ENCODE peak calls at places on chromosome 2, in nine cellular contexts. C is HEK293T, Q is endothelial cell of umbilical vein, I is non-pigmented ciliary epithelial cell, A is cardiac muscle cell, J is lower lobe of right lung, S is RWPE1, P is iPS-NIHi11, Z is A549. U is an unnamed sample.

GRCh38 chr2:172208881-172209325 is 106.2 kb upstream of the DLX2 start:
- DNase-seq in C (no peak), I (no peak), S (peak; percentile 52), J (no peak), Q (peak; percentile 58), A (peak; percentile 57), Z (no peak), P (no peak), U (no peak)

GRCh38 chr2:16482485-16482884 is 183.1 kb downstream of the CYRIA start:
- DNase-seq in I (no peak), Z (no peak), A (no peak), Q (no peak), C (no peak), S (no peak), P (no peak), J (no peak), U (no peak)

GRCh38 chr2:128487650-128488387 is 169.2 kb upstream of the HS6ST1 start:
- DNase-seq in Z (no peak), Q (no peak), P (no peak), J (no peak), S (no peak), I (no peak), A (no peak), C (no peak), U (no peak)

GRCh38 chr2:70123051-70123828 is 36.0 kb downstream of the PCBP1 start:
- DNase-seq in Q (no peak), Z (no peak), C (peak; percentile 66), J (no peak), I (no peak), S (no peak), P (peak; percentile 82), A (peak; percentile 84), U (no peak)

GRCh38 chr2:12251121-12251520 is 465.6 kb upstream of the TRIB2 start:
- DNase-seq in A (no peak), Z (no peak), J (no peak), Q (no peak), P (no peak), I (no peak), S (no peak), C (no peak), U (no peak)

GRCh38 chr2:181992776-181993175 is 7.1 kb downstream of the PPP1R1C start:
- DNase-seq in C (no peak), A (no peak), Q (no peak), S (no peak), J (no peak), I (no peak), Z (no peak), P (no peak), U (no peak)

GRCh38 chr2:1731963-1732768 is 12.1 kb downstream of the PXDN start:
- DNase-seq in A (peak; percentile 94), Z (no peak), P (no peak), I (peak; percentile 73), C (no peak), J (no peak), Q (no peak), S (no peak), U (no peak)

GRCh38 chr2:226002438-226002837 is 602.9 kb downstream of the NYAP2 start:
- DNase-seq in S (peak; percentile 10), P (peak; percentile 6), I (no peak), J (no peak), Q (no peak), A (peak; percentile 76), Z (peak; percentile 26), C (no peak), U (peak; percentile 46)

GRCh38 chr2:165868211-165868610 is 74.2 kb upstream of the GALNT3 start:
- DNase-seq in S (no peak), Z (no peak), C (peak; percentile 17), J (no peak), Q (peak; percentile 14), A (peak; percentile 68), P (no peak), I (no peak), U (no peak)

GRCh38 chr2:156907806-156908205 is 349.7 kb upstream of the GALNT5 start:
- DNase-seq in S (no peak), C (no peak), I (no peak), A (no peak), Z (no peak), J (no peak), P (no peak), Q (peak; percentile 67), U (no peak)

GRCh38 chr2:72794572-72794971 is 31.3 kb downstream of the EXOC6B start:
- DNase-seq in Q (peak; percentile 33), J (no peak), Z (no peak), I (no peak), P (no peak), A (no peak), S (peak; percentile 54), C (no peak), U (no peak)

GRCh38 chr2:97764559-97765263 is 51.3 kb downstream of the ZAP70 start:
- DNase-seq in I (no peak), P (no peak), C (no peak), Q (no peak), A (no peak), Z (no peak), J (no peak), S (no peak), U (no peak)

GRCh38 chr2:174059178-174059874 is 94.2 kb upstream of the SP3 start:
- DNase-seq in A (peak; percentile 35), I (peak; percentile 44), Z (no peak), P (no peak), Q (peak; percentile 96), J (no peak), S (no peak), C (no peak), U (no peak)

GRCh38 chr2:219430633-219431615 is 3.7 kb upstream of the SPEG start:
- DNase-seq in Z (no peak), Q (peak; percentile 27), J (no peak), C (no peak), A (peak; percentile 53), S (peak; percentile 40), I (no peak), P (no peak), U (no peak)

GRCh38 chr2:6927186-6927585 is 10.0 kb downstream of the RNF144A start:
- DNase-seq in P (no peak), A (no peak), I (no peak), Z (no peak), Q (no peak), J (no peak), C (no peak), S (no peak), U (no peak)

GRCh38 chr2:135246856-135247255 is 194.8 kb downstream of the RAB3GAP1 start:
- DNase-seq in A (no peak), J (no peak), C (no peak), Z (no peak), S (no peak), Q (no peak), I (no peak), P (no peak), U (no peak)

GRCh38 chr2:242058116-242058680 is 188.7 kb downstream of the RTP5 start:
- DNase-seq in J (no peak), S (no peak), P (no peak), I (no peak), A (no peak), C (no peak), Q (no peak), Z (no peak), U (no peak)

GRCh38 chr2:195871326-195871725 is 197.3 kb downstream of the DNAH7 start:
- DNase-seq in J (no peak), S (no peak), Z (no peak), I (no peak), C (no peak), P (no peak), Q (no peak), A (no peak), U (no peak)

GRCh38 chr2:215828528-215829184 is 184.7 kb downstream of the MREG start:
- DNase-seq in I (no peak), Q (peak; percentile 52), C (peak; percentile 67), P (peak; percentile 73), Z (peak; percentile 46), A (peak; percentile 88), S (peak; percentile 57), J (peak; percentile 79), U (peak; percentile 58)

GRCh38 chr2:240326246-240326645 is 109.2 kb upstream of the GPC1 start:
- DNase-seq in Z (no peak), C (no peak), I (no peak), P (no peak), Q (no peak), A (no peak), S (peak; percentile 33), J (no peak), U (no peak)

GRCh38 chr2:23489471-23490400 is 104.8 kb downstream of the KLHL29 start:
- DNase-seq in J (no peak), I (no peak), C (no peak), A (peak; percentile 10), P (no peak), Q (no peak), S (no peak), Z (no peak), U (no peak)

GRCh38 chr2:225494100-225494459 is 94.6 kb downstream of the NYAP2 start:
- DNase-seq in C (no peak), A (no peak), Q (no peak), Z (no peak), S (no peak), I (no peak), P (no peak), J (no peak), U (no peak)

GRCh38 chr2:218005486-218005885 is 2.7 kb upstream of the TNS1 start:
- DNase-seq in Q (no peak), S (no peak), C (no peak), J (no peak), I (no peak), P (no peak), Z (no peak), A (no peak), U (no peak)

GRCh38 chr2:55012648-55013484 is 37.4 kb downstream of the RTN4 start:
- DNase-seq in C (no peak), Z (no peak), Q (peak; percentile 30), J (no peak), S (no peak), A (no peak), P (no peak), I (no peak), U (no peak)

GRCh38 chr2:121211251-121211650 is 73.8 kb downstream of the TFCP2L1 start:
- DNase-seq in C (no peak), Q (no peak), Z (no peak), J (peak; percentile 60), A (no peak), S (no peak), P (no peak), I (no peak), U (no peak)

GRCh38 chr2:152354069-152354755 is 19.2 kb downstream of the FMNL2 start:
- DNase-seq in S (no peak), Z (no peak), Q (no peak), J (no peak), C (no peak), I (no peak), A (peak; percentile 49), P (no peak), U (no peak)

GRCh38 chr2:42792583-42793313 is at the start of gene HAAO:
- DNase-seq in Z (no peak), S (peak; percentile 17), A (peak; percentile 33), I (no peak), J (peak; percentile 65), C (no peak), Q (peak; percentile 21), P (peak; percentile 82), U (no peak)

GRCh38 chr2:105391058-105391627 is 7.7 kb downstream of the FHL2 start:
- DNase-seq in J (no peak), C (no peak), Q (peak; percentile 22), Z (no peak), S (peak; percentile 56), I (peak; percentile 74), P (no peak), A (no peak), U (no peak)

GRCh38 chr2:30208453-30208852 is 22.9 kb upstream of the LBH start:
- DNase-seq in Q (peak; percentile 69), S (peak; percentile 64), A (peak; percentile 87), Z (peak; percentile 44), J (no peak), C (peak; percentile 75), P (peak; percentile 72), I (no peak), U (peak; percentile 47)

GRCh38 chr2:206756816-206757215 is 8.3 kb downstream of the MDH1B start:
- DNase-seq in Z (no peak), A (no peak), C (no peak), Q (no peak), I (no peak), S (no peak), J (no peak), P (no peak), U (no peak)

GRCh38 chr2:169362346-169363026 is at the start of gene LRP2:
- DNase-seq in Z (no peak), S (no peak), J (peak; percentile 63), C (peak; percentile 50), P (peak; percentile 50), Q (peak; percentile 8), I (no peak), A (no peak), U (no peak)